ENCODE peak calls at places on chromosomes 6 and 20, in ten cellular contexts. I is HepG2, S is sigmoid colon, B is stomach, K is esophagus muscularis mucosa, W is transverse colon, E is GM23338, H is GM12878, T is prostate gland, L is K562. F is an unnamed sample. For H3K4me1, the result is how much of the 10 kb centered on the place peaks cover.

GRCh38 chr6:122393339-122393896 is 6.0 kb upstream of the HSF2 start:
- DNase-seq in L (no peak), T (no peak), I (no peak), S (no peak), K (no peak), H (no peak), B (no peak), E (no peak), W (no peak), F (no peak)

GRCh38 chr20:37053230-37053950 is 42.4 kb downstream of the RBL1 start:
- DNase-seq in L (no peak), W (no peak), B (no peak), I (no peak), K (no peak), S (no peak), E (no peak), T (no peak), H (no peak), F (no peak)

GRCh38 chr6:42140051-42140450 is 2.4 kb downstream of the C6orf132 start:
- DNase-seq in E (no peak), I (no peak), L (no peak), T (no peak), B (peak), W (peak), H (no peak), K (no peak), S (no peak), F (peak)

GRCh38 chr6:82365011-82365751 is 1.6 kb downstream of the TPBG start:
- DNase-seq in T (peak), B (peak), H (no peak), E (peak), K (no peak), S (no peak), L (no peak), I (no peak), W (peak), F (peak)

GRCh38 chr20:63642518-63643247 is 10.5 kb downstream of the STMN3 start:
- DNase-seq in W (peak), S (no peak), K (no peak), L (peak), I (no peak), E (peak), H (no peak), T (no peak), B (no peak), F (peak)

GRCh38 chr6:113596907-113597583 is 260.1 kb upstream of the MARCKS start:
- DNase-seq in W (no peak), B (peak), H (no peak), S (no peak), L (no peak), K (no peak), E (no peak), I (no peak), T (no peak), F (no peak)

GRCh38 chr6:49849121-49849907 is 17.0 kb downstream of the CRISP1 start:
- DNase-seq in S (no peak), L (peak), I (peak), T (peak), H (no peak), B (no peak), K (no peak), W (no peak), E (peak), F (no peak)

GRCh38 chr6:137390264-137390787 is 103.9 kb downstream of the OLIG3 start:
- DNase-seq in T (no peak), L (no peak), W (no peak), E (no peak), I (no peak), H (no peak), B (no peak), S (no peak), K (no peak), F (no peak)

GRCh38 chr6:81894788-81895221 is 142.3 kb upstream of the TENT5A start:
- DNase-seq in W (no peak), E (no peak), S (peak), I (peak), T (no peak), H (no peak), K (no peak), B (no peak), L (no peak), F (no peak)

GRCh38 chr6:38216451-38216850 is 396.9 kb downstream of the ZFAND3 start:
- DNase-seq in W (no peak), I (no peak), K (peak), L (no peak), B (no peak), E (no peak), S (no peak), H (no peak), T (no peak), F (no peak)

GRCh38 chr6:138038148-138038870 is 68.9 kb downstream of the PERP start:
- DNase-seq in B (no peak), W (no peak), E (no peak), I (no peak), S (no peak), K (peak), L (no peak), T (no peak), H (peak), F (no peak)

GRCh38 chr6:81613606-81614005 is 138.9 kb downstream of the TENT5A start:
- DNase-seq in K (no peak), L (no peak), I (no peak), H (no peak), B (no peak), E (no peak), W (no peak), T (no peak), S (no peak), F (no peak)

GRCh38 chr6:157445277-157445676 is 64.3 kb downstream of the ZDHHC14 start:
- DNase-seq in I (no peak), H (no peak), W (no peak), T (no peak), K (no peak), E (no peak), L (no peak), B (no peak), S (no peak), F (no peak)

GRCh38 chr6:125943528-125944433 is 12.8 kb upstream of the HINT3 start:
- DNase-seq in T (no peak), H (no peak), I (no peak), S (no peak), W (no peak), B (no peak), L (peak), K (no peak), E (no peak), F (no peak)

GRCh38 chr6:167577891-167578361 is 248.8 kb upstream of the AFDN start:
- DNase-seq in I (no peak), W (no peak), K (peak), H (no peak), B (no peak), L (no peak), E (no peak), S (peak), T (no peak), F (no peak)

GRCh38 chr6:53029262-53029661 is 34.2 kb upstream of the GSTA4 start:
- DNase-seq in B (no peak), T (no peak), I (no peak), L (no peak), E (no peak), H (no peak), S (no peak), W (no peak), K (no peak), F (no peak)

GRCh38 chr6:77124604-77125003 is 338.7 kb downstream of the HTR1B start:
- DNase-seq in H (no peak), I (no peak), E (no peak), S (no peak), W (no peak), T (no peak), L (no peak), K (no peak), B (no peak), F (no peak)

GRCh38 chr6:88891135-88891845 is 72.1 kb downstream of the RNGTT start:
- DNase-seq in E (no peak), B (no peak), T (no peak), K (no peak), S (no peak), I (no peak), L (no peak), H (no peak), W (no peak), F (no peak)

GRCh38 chr6:156687875-156688549 is 89.2 kb upstream of the ARID1B start:
- DNase-seq in T (peak), I (no peak), H (no peak), E (peak), L (peak), B (peak), W (peak), K (no peak), S (peak), F (no peak)

DNA sequence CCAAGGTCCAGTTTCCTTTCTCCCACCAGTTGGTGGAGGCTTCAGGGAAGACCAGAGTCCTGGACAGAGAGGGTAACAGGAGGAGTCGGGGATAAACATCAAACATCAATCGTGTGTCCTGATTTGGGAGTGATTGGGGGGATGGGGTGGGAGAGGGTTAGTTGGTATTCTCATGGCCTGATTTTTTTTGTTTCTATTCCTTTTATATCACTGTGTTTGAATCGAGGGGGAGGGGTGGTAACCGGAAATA is 365 bp upstream of the HSD17B8 start:
- DNase-seq in E (no peak), H (no peak), L (no peak), T (no peak), W (no peak), S (no peak), I (no peak), B (no peak), K (no peak), F (no peak)
- TF ChIP-seq POLR2AphosphoS5 in E (no peak), H (no peak), L (no peak), T (no peak), W (no peak), S (no peak), I (no peak), B (no peak), K (no peak), F (no peak)

GRCh38 chr6:14656676-14657075 is 539.1 kb downstream of the CD83 start:
- DNase-seq in E (no peak), I (no peak), K (peak), S (no peak), T (no peak), B (no peak), L (no peak), H (no peak), W (no peak), F (no peak)

GRCh38 chr6:14655990-14656640 is 538.5 kb downstream of the CD83 start:
- DNase-seq in L (no peak), H (no peak), T (no peak), B (no peak), I (no peak), W (no peak), S (no peak), E (no peak), K (no peak), F (no peak)

GRCh38 chr6:14658030-14658429 is 540.5 kb downstream of the CD83 start:
- DNase-seq in W (no peak), L (no peak), E (no peak), I (no peak), H (no peak), K (peak), B (no peak), T (no peak), S (no peak), F (no peak)

GRCh38 chr6:14652536-14652935 is 535.0 kb downstream of the CD83 start:
- DNase-seq in W (no peak), L (no peak), E (no peak), K (no peak), B (no peak), H (no peak), T (no peak), I (no peak), S (no peak), F (no peak)

GRCh38 chr6:14655201-14655988 is 537.8 kb downstream of the CD83 start:
- DNase-seq in K (peak), E (no peak), B (no peak), L (no peak), I (no peak), S (no peak), T (no peak), W (no peak), H (no peak), F (no peak)
- H3K4me1 ChIP-seq in K (under half), E (under half), B (under half), L (under half), I (under half), S (under half), T (under half), W (under half), H (under half), F (under half)

DNA sequence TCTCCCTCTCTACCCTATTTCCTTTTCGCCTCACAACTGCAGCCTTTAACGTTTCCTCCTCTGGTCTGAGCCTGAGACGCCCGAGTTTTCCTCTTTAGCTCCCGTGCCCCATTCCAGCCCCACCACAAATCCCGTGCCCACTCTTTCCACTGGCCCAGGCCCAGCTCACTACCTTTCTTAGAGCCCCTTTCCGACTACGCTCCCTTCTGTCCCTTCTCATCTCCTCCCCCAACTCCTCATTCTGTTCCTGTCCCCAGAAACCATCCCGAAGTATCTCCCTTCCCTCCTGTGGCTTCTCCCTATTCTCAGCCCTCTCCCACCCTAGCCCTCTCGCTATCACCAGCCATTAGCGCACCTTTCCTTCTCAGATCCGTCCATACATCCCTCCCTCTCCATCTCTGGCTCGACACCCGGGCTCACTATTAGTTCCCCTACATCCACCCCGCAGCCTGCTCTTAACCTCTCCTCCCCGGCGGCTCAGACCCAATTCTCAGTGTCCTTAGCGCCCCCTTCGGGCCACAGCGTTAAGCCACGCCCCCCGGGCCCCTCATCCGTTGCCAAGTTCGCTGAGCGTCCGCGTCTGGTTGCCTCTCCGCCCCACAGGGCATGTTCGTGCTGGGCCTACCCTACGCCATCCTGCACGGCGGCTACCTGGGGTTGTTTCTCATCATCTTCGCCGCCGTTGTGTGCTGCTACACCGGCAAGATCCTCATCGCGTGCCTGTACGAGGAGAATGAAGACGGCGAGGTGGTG is 2.7 kb downstream of the SLC32A1 start:
- DNase-seq in I (peak), K (no peak), E (peak), L (peak), B (no peak), H (no peak), T (no peak), W (no peak), S (no peak), F (no peak)
- TF ChIP-seq CTCF in I (peak), K (no peak), E (peak), L (peak), B (no peak), H (no peak), T (no peak), W (no peak), S (no peak), F (no peak)

DNA sequence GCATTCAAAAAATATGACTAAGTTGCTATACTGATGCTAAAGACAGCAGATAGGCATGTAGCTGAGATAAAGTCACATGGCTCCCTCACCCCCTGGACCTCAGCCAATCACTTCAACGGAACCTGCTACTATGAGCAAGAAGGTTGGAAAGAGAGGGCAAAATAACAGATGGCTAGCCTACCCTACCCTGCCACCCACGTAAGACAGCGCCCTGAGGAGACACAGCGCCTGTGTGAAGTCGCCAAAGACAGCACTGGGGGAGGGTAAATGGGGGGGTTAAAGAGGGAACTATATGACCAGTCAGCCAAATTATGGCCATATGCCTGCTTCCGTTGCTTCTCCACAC is 163.2 kb downstream of the RALGAPA2 start:
- DNase-seq in E (no peak), H (no peak), I (no peak), W (no peak), B (peak), T (no peak), K (no peak), L (no peak), S (no peak), F (no peak)
- TF ChIP-seq POLR2AphosphoS5 in E (no peak), H (no peak), I (no peak), W (no peak), B (no peak), T (no peak), K (no peak), L (no peak), S (no peak), F (no peak)

DNA sequence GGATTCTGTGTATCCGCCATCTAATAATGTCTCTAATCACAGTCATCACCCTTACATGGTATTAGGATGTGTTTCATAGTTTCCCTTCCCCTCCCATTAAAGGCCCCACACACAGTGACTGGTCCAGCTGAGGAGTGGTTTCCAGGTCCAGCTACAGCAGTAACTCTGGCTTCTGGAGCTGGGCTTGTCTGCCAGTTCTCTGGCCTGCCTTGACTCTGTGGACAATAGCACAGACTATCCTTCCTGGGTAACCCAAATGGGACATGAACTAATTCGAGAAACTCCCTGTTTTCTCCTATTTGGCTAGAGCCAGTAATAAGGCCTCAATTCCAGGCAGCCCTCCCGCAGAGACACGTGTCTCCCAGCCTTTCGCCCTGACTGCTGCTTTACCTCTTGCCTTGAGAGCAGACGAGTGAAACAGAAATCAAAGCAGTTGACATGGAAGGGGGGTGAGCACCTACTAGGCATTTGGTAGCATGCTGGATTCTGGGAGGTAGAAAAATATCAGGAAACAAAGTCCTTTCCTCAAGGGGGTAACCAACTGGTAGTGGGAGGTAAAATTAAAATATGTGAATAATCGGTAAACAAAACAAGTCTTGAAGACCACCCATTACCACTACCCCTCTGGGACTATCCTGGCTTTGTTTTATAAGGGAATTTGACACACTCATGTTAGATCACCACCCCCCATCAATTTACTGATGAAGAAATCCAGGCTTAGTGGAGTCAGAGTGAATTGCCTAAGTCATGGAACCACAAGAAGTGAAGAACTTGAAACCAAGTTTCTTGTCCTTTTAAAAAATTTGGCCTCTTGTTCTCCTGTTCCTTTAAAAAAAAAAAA is 1.2 kb downstream of the TRAF3IP2 start:
- DNase-seq in K (peak), B (peak), E (peak), H (no peak), W (peak), S (peak), L (no peak), I (no peak), T (peak), F (no peak)
- H3K4me1 ChIP-seq in K (half or more), B (under half), E (under half), H (under half), W (under half), S (under half), L (under half), I (half or more), T (under half), F (under half)